ENCODE peak calls at places on chromosome 11, in eight cellular contexts. One of them, this sample, is unnamed.
A peak's percentile ranks its signal among the peaks of the same experiment; 100 is the strongest.

GRCh38 chr11:34680918-34681554 is 60.1 kb downstream of the EHF start:
- DNase-seq in NCI-H1092 treated with DMSO at 0.1 percent for 48 hours: no peak
- DNase-seq in WTC11: no peak
- DNase-seq in myocyte: peak; percentile 78
- DNase-seq in SHP77 treated with DMSO at 0.1 percent for 48 hours: no peak
- DNase-seq in activated CD4-positive, alpha-beta T cell treated with anti-CD3 and anti-CD28 coated beads, Interleukin-2, amount 50 U/mL, for 1 hour: no peak
- DNase-seq in stimulated activated CD4-positive, alpha-beta T cell treated with anti-CD3 and anti-CD28 coated beads, Interleukin-2, amount 100 ng/mL, for 48 hours: no peak
- DNase-seq in esophagus squamous epithelium: no peak
- DNase-seq in this sample: peak; percentile 80

GRCh38 chr11:1341928-1342524 is 32.6 kb upstream of the TOLLIP start:
- DNase-seq in WTC11: no peak
- DNase-seq in activated CD4-positive, alpha-beta T cell treated with anti-CD3 and anti-CD28 coated beads, Interleukin-2, amount 50 U/mL, for 1 hour: no peak
- DNase-seq in SHP77 treated with DMSO at 0.1 percent for 48 hours: no peak
- DNase-seq in NCI-H1092 treated with DMSO at 0.1 percent for 48 hours: peak; percentile 17
- DNase-seq in esophagus squamous epithelium: no peak
- DNase-seq in stimulated activated CD4-positive, alpha-beta T cell treated with anti-CD3 and anti-CD28 coated beads, Interleukin-2, amount 100 ng/mL, for 48 hours: no peak
- DNase-seq in myocyte: peak; percentile 6
- DNase-seq in this sample: peak; percentile 41

GRCh38 chr11:73980001-73980960 is 2.4 kb downstream of the UCP2 start:
- DNase-seq in WTC11: no peak
- DNase-seq in esophagus squamous epithelium: peak; percentile 24
- DNase-seq in stimulated activated CD4-positive, alpha-beta T cell treated with anti-CD3 and anti-CD28 coated beads, Interleukin-2, amount 100 ng/mL, for 48 hours: no peak
- DNase-seq in NCI-H1092 treated with DMSO at 0.1 percent for 48 hours: peak; percentile 51
- DNase-seq in activated CD4-positive, alpha-beta T cell treated with anti-CD3 and anti-CD28 coated beads, Interleukin-2, amount 50 U/mL, for 1 hour: peak; percentile 81
- DNase-seq in myocyte: peak; percentile 79
- DNase-seq in SHP77 treated with DMSO at 0.1 percent for 48 hours: peak; percentile 91
- DNase-seq in this sample: peak; percentile 96

GRCh38 chr11:9180784-9181183 is 84.4 kb downstream of the DENND5A start:
- DNase-seq in esophagus squamous epithelium: no peak
- DNase-seq in WTC11: no peak
- DNase-seq in activated CD4-positive, alpha-beta T cell treated with anti-CD3 and anti-CD28 coated beads, Interleukin-2, amount 50 U/mL, for 1 hour: no peak
- DNase-seq in NCI-H1092 treated with DMSO at 0.1 percent for 48 hours: no peak
- DNase-seq in SHP77 treated with DMSO at 0.1 percent for 48 hours: no peak
- DNase-seq in myocyte: peak; percentile 42
- DNase-seq in stimulated activated CD4-positive, alpha-beta T cell treated with anti-CD3 and anti-CD28 coated beads, Interleukin-2, amount 100 ng/mL, for 48 hours: no peak
- DNase-seq in this sample: no peak

GRCh38 chr11:123544631-123545375 is 109.6 kb downstream of the SCN3B start:
- DNase-seq in stimulated activated CD4-positive, alpha-beta T cell treated with anti-CD3 and anti-CD28 coated beads, Interleukin-2, amount 100 ng/mL, for 48 hours: no peak
- DNase-seq in activated CD4-positive, alpha-beta T cell treated with anti-CD3 and anti-CD28 coated beads, Interleukin-2, amount 50 U/mL, for 1 hour: no peak
- DNase-seq in WTC11: no peak
- DNase-seq in myocyte: no peak
- DNase-seq in esophagus squamous epithelium: no peak
- DNase-seq in SHP77 treated with DMSO at 0.1 percent for 48 hours: no peak
- DNase-seq in NCI-H1092 treated with DMSO at 0.1 percent for 48 hours: peak; percentile 38
- DNase-seq in this sample: peak; percentile 13

GRCh38 chr11:2269601-2270321 is 627 bp downstream of the ASCL2 start:
- DNase-seq in esophagus squamous epithelium: no peak
- DNase-seq in WTC11: peak; percentile 69
- DNase-seq in activated CD4-positive, alpha-beta T cell treated with anti-CD3 and anti-CD28 coated beads, Interleukin-2, amount 50 U/mL, for 1 hour: peak; percentile 42
- DNase-seq in SHP77 treated with DMSO at 0.1 percent for 48 hours: no peak
- DNase-seq in myocyte: no peak
- DNase-seq in stimulated activated CD4-positive, alpha-beta T cell treated with anti-CD3 and anti-CD28 coated beads, Interleukin-2, amount 100 ng/mL, for 48 hours: no peak
- DNase-seq in NCI-H1092 treated with DMSO at 0.1 percent for 48 hours: peak; percentile 70
- DNase-seq in this sample: peak; percentile 89

GRCh38 chr11:31810779-31811647 is at the start of gene PAX6:
- DNase-seq in stimulated activated CD4-positive, alpha-beta T cell treated with anti-CD3 and anti-CD28 coated beads, Interleukin-2, amount 100 ng/mL, for 48 hours: no peak
- DNase-seq in WTC11: peak; percentile 75
- DNase-seq in NCI-H1092 treated with DMSO at 0.1 percent for 48 hours: peak; percentile 88
- DNase-seq in activated CD4-positive, alpha-beta T cell treated with anti-CD3 and anti-CD28 coated beads, Interleukin-2, amount 50 U/mL, for 1 hour: peak; percentile 24
- DNase-seq in esophagus squamous epithelium: no peak
- DNase-seq in myocyte: peak; percentile 70
- DNase-seq in SHP77 treated with DMSO at 0.1 percent for 48 hours: no peak
- DNase-seq in this sample: peak; percentile 98

GRCh38 chr11:119365071-119365591 is 16.4 kb downstream of the USP2 start:
- DNase-seq in esophagus squamous epithelium: no peak
- DNase-seq in SHP77 treated with DMSO at 0.1 percent for 48 hours: no peak
- DNase-seq in WTC11: no peak
- DNase-seq in stimulated activated CD4-positive, alpha-beta T cell treated with anti-CD3 and anti-CD28 coated beads, Interleukin-2, amount 100 ng/mL, for 48 hours: no peak
- DNase-seq in NCI-H1092 treated with DMSO at 0.1 percent for 48 hours: no peak
- DNase-seq in myocyte: peak; percentile 87
- DNase-seq in activated CD4-positive, alpha-beta T cell treated with anti-CD3 and anti-CD28 coated beads, Interleukin-2, amount 50 U/mL, for 1 hour: no peak
- DNase-seq in this sample: no peak

This sample was measured in NCI-H69.